ENCODE peak calls at places on chromosomes 16 and 17, in four cellular contexts. P is activated CD8-positive, alpha-beta T cell treated with anti-CD3 and anti-CD28 coated beads, Interleukin-2, amount 10 ng/mL, durations not matched to agents 7 days and 5 days; I is GM10248; D is astrocyte of the cerebellum. U is an unnamed sample.

GRCh38 chr16:86398622-86399021 is 111.7 kb upstream of the FOXF1 start:
- DNase-seq in P (no peak), I (no peak), D (no peak), U (no peak)

GRCh38 chr17:41392278-41392677 is 5.1 kb downstream of the KRT31 start:
- DNase-seq in P (no peak), I (no peak), D (no peak), U (no peak)

GRCh38 chr17:59914274-59914854 is 21.4 kb downstream of the RPS6KB1 start:
- DNase-seq in P (peak), I (peak), D (peak), U (peak)

GRCh38 chr17:66717680-66718079 is 117.2 kb upstream of the CACNG5 start:
- DNase-seq in P (no peak), I (peak), D (no peak), U (no peak)

GRCh38 chr17:60361889-60362288 is 30.0 kb downstream of the USP32 start:
- DNase-seq in P (no peak), I (no peak), D (no peak), U (no peak)

GRCh38 chr16:4093495-4094137 is 22.6 kb downstream of the ADCY9 start:
- DNase-seq in P (no peak), I (no peak), D (no peak), U (no peak)

GRCh38 chr17:72726936-72727335 is 365.6 kb downstream of the SLC39A11 start:
- DNase-seq in P (peak), I (peak), D (no peak), U (peak)

GRCh38 chr17:306116-306515 is 46.5 kb downstream of the RPH3AL start:
- DNase-seq in P (no peak), I (no peak), D (no peak), U (no peak)

GRCh38 chr16:19502395-19503131 is 19.3 kb downstream of the GDE1 start:
- DNase-seq in P (peak), I (peak), D (peak), U (peak)

GRCh38 chr16:16828913-16829398 is 450.0 kb downstream of the NPIPA7 start:
- DNase-seq in P (no peak), I (no peak), D (no peak), U (peak)

GRCh38 chr17:77695386-77695785 is 263.1 kb upstream of the TNRC6C start:
- DNase-seq in P (no peak), I (no peak), D (no peak), U (no peak)

GRCh38 chr16:14101415-14101814 is 30.3 kb downstream of the MRTFB start:
- DNase-seq in P (no peak), I (peak), D (no peak), U (no peak)

GRCh38 chr17:1147664-1148063 is 32.1 kb downstream of the ABR start:
- DNase-seq in P (no peak), I (no peak), D (peak), U (peak)

GRCh38 chr17:45282683-45283644 is 21.1 kb upstream of the SPATA32 start:
- DNase-seq in P (peak), I (no peak), D (no peak), U (no peak)